ENCODE peak calls at places on chromosomes 6 and 20, in four cellular contexts. A is K562, E is GM12878, L is HepG2. I is an unnamed sample.

GRCh38 chr20:61619751-61620150 is 367.7 kb downstream of the CDH4 start:
- DNase-seq in A (no peak), E (no peak), L (no peak), I (no peak)

GRCh38 chr20:33437141-33437911 is 6.2 kb downstream of the SNTA1 start:
- DNase-seq in A (no peak), E (no peak), L (no peak), I (no peak)

GRCh38 chr20:60008130-60008808 is 50.0 kb downstream of the CDH26 start:
- DNase-seq in A (no peak), E (no peak), L (no peak), I (no peak)

GRCh38 chr6:85191656-85192055 is 258.2 kb upstream of the NT5E start:
- DNase-seq in A (no peak), E (no peak), L (no peak), I (no peak)

GRCh38 chr20:34704177-34705007 is at the start of gene TP53INP2:
- DNase-seq in A (peak; percentile 95), E (no peak), L (peak; percentile 94), I (peak; percentile 93)

GRCh38 chr6:139431602-139431956 is 57.1 kb upstream of the CITED2 start:
- DNase-seq in A (no peak), E (no peak), L (no peak), I (no peak)

GRCh38 chr20:370151-370600 is 10.4 kb upstream of the TRIB3 start:
- DNase-seq in A (no peak), E (no peak), L (peak; percentile 95), I (no peak)

GRCh38 chr6:119742188-119742803 is 392.7 kb upstream of the MAN1A1 start:
- DNase-seq in A (peak; percentile 56), E (no peak), L (peak; percentile 54), I (peak; percentile 86)

GRCh38 chr6:34748757-34749156 is 8.5 kb upstream of the SNRPC start:
- DNase-seq in A (no peak), E (no peak), L (no peak), I (no peak)

GRCh38 chr6:43120938-43121913 is 45.1 kb downstream of the PTK7 start:
- DNase-seq in A (no peak), E (no peak), L (no peak), I (no peak)

DNA sequence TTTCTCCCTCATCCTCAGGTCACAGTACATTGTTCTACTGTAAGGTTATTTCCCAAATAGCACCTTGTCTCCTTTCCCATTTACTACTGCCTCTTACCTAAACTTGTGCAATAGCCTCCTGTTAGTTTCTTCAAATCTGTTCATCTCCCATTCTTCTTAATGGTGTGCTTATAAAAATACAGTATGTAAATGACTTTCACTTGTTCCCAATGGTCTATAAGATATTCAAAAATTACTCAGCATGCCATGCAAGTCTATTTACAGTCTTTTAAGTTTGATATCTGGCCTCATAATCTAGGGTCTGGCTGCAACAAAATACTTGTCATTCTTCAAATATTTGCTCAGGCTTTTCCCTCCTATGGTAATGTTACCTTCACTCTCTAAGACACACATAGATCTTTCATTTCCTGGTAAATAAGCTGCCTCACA is 31.5 kb upstream of the RHAG start:
- DNase-seq in A (no peak), E (no peak), L (no peak), I (no peak)
- TF ChIP-seq USF2 in A (no peak), E (no peak), L (no peak), I (no peak)

DNA sequence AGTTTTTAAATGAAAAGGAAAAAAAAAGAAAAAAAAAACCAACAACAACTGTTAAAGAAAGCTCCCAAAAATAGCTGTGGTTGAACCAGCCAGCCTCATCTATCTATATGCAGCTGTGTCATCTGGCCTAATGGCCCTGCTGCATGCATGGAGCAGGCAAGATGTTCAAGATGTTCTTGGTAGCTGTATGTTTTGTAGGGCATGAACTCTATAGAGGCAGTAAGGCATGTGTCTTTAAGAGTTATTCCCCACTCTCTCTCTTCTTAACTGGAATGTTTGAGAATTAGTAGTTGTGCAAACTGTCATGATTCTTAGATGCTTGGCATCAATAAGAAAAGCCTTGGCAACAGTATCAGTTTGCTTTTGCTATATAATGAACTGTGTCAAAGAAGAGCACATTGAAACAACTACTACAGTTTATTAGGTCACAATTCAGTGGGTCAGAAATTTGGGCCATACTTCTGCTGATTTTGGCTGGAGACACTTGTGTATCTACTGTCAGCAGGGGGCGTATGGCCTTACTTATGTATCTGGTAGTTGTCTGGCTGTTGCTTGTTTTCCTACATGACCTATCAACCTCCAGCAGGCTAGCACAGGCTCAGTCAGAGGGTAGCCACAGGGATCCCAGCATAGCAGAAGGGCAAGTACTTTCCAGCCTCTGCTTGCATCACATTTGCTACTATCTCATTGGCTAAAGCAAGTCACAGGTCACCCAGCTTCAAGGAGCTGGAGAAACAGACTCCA is 56.1 kb upstream of the LAMP5 start:
- DNase-seq in A (no peak), E (peak; percentile 34), L (peak; percentile 59), I (peak; percentile 47)
- TF ChIP-seq CBFB in A (no peak), E (no peak), L (no peak), I (no peak)

GRCh38 chr6:168063431-168063830 is 15.6 kb downstream of the FRMD1 start:
- DNase-seq in A (no peak), E (no peak), L (no peak), I (no peak)

GRCh38 chr6:168060521-168060931 is 18.5 kb downstream of the FRMD1 start:
- DNase-seq in A (peak; percentile 71), E (no peak), L (peak; percentile 64), I (peak; percentile 65)

GRCh38 chr6:168062346-168063289 is 16.4 kb downstream of the FRMD1 start:
- DNase-seq in A (no peak), E (no peak), L (peak; percentile 41), I (no peak)

GRCh38 chr6:168058691-168059551 is 20.1 kb downstream of the FRMD1 start:
- DNase-seq in A (no peak), E (no peak), L (no peak), I (peak; percentile 57)

GRCh38 chr6:168061269-168062210 is 17.5 kb downstream of the FRMD1 start:
- DNase-seq in A (no peak), E (no peak), L (no peak), I (no peak)
- TF ChIP-seq USF2 in A (no peak), E (no peak), L (no peak), I (no peak)

GRCh38 chr6:36969240-36969691 is 14.7 kb downstream of the PI16 start:
- DNase-seq in A (no peak), E (no peak), L (no peak), I (no peak)

GRCh38 chr6:36964908-36965307 is 10.4 kb downstream of the PI16 start:
- DNase-seq in A (no peak), E (no peak), L (no peak), I (peak; percentile 1)

GRCh38 chr6:36968266-36968977 is 13.9 kb downstream of the PI16 start:
- DNase-seq in A (no peak), E (no peak), L (no peak), I (no peak)

GRCh38 chr6:36967757-36968156 is 13.2 kb downstream of the PI16 start:
- DNase-seq in A (no peak), E (no peak), L (no peak), I (no peak)

GRCh38 chr6:36967301-36967700 is 12.8 kb downstream of the PI16 start:
- DNase-seq in A (no peak), E (no peak), L (no peak), I (no peak)
- TF ChIP-seq CBFB in A (no peak), E (no peak), L (no peak), I (no peak)

DNA sequence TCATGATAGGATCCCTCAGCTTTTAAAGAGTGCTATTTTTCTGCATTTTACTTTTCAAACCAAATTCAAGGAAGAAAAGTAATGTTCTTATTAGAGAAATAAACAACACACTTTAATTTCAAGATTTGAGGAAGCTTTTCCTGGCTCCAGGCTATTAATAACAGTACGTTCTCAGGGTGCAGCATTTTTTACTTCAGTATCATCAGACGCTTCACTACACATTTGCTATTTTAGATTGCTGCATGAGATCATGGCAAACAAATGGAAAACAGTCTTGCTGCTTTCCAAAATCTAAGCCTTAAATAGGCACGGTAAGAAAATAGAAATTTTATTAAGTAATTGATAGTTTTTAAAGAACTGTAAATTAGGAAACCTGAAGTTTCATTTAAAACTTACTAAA is 253.6 kb upstream of the EXOC2 start:
- DNase-seq in A (no peak), E (no peak), L (no peak), I (no peak)
- TF ChIP-seq USF2 in A (no peak), E (no peak), L (no peak), I (no peak)

GRCh38 chr6:79712616-79713015 is 81.5 kb downstream of the SH3BGRL2 start:
- DNase-seq in A (no peak), E (no peak), L (no peak), I (no peak)

GRCh38 chr6:79710127-79710526 is 79.0 kb downstream of the SH3BGRL2 start:
- DNase-seq in A (no peak), E (no peak), L (no peak), I (no peak)

GRCh38 chr6:79711167-79711566 is 80.0 kb downstream of the SH3BGRL2 start:
- DNase-seq in A (no peak), E (no peak), L (no peak), I (no peak)

GRCh38 chr6:79712144-79712543 is 81.0 kb downstream of the SH3BGRL2 start:
- DNase-seq in A (no peak), E (no peak), L (no peak), I (no peak)

GRCh38 chr6:79713701-79714322 is 82.7 kb downstream of the SH3BGRL2 start:
- DNase-seq in A (peak; percentile 51), E (no peak), L (peak; percentile 54), I (peak; percentile 54)
- TF ChIP-seq CBFB in A (no peak), E (no peak), L (no peak), I (no peak)

I was measured in WTC11.